ENCODE peak calls at places on chromosomes 12 and 14, in eight cellular contexts. H is A549, X is mammary epithelial cell, Q is GM23338, A is H9, C is HCT116, J is IMR-90, O is K562. D is an unnamed sample.

GRCh38 chr14:105146976-105147700 is 21.4 kb downstream of the JAG2 start:
- DNase-seq in H (no peak), X (no peak), Q (no peak), A (peak), C (no peak), J (no peak), O (no peak), D (no peak)

GRCh38 chr14:86574026-86574777 is 1044.3 kb downstream of the FLRT2 start:
- DNase-seq in H (no peak), X (no peak), Q (no peak), A (no peak), C (no peak), J (peak), O (no peak), D (no peak)

GRCh38 chr14:88210426-88210825 is 112.6 kb downstream of the KCNK10 start:
- DNase-seq in H (no peak), X (no peak), Q (no peak), A (no peak), C (no peak), J (no peak), O (no peak), D (no peak)

GRCh38 chr12:69476276-69477017 is 6.3 kb downstream of the FRS2 start:
- DNase-seq in H (no peak), X (no peak), Q (no peak), A (no peak), C (no peak), J (no peak), O (no peak), D (no peak)

GRCh38 chr12:116299548-116300150 is 22.2 kb upstream of the MED13L start:
- DNase-seq in H (no peak), X (no peak), Q (no peak), A (no peak), C (no peak), J (peak), O (no peak), D (no peak)

GRCh38 chr12:33296529-33296928 is 143.1 kb downstream of the SYT10 start:
- DNase-seq in H (no peak), X (no peak), Q (peak), A (peak), C (no peak), J (no peak), O (no peak), D (no peak)

GRCh38 chr12:123150273-123150803 is 552 bp downstream of the PITPNM2 start:
- DNase-seq in H (peak), X (no peak), Q (peak), A (no peak), C (no peak), J (no peak), O (peak), D (no peak)

GRCh38 chr12:103773109-103773905 is 67.7 kb downstream of the NT5DC3 start:
- DNase-seq in H (no peak), X (no peak), Q (no peak), A (no peak), C (no peak), J (peak), O (no peak), D (no peak)

GRCh38 chr14:60349663-60350365 is 100.8 kb downstream of the PPM1A start:
- DNase-seq in H (peak), X (peak), Q (peak), A (peak), C (peak), J (peak), O (peak), D (peak)

GRCh38 chr12:114636723-114637480 is 47.1 kb downstream of the TBX3 start:
- DNase-seq in H (peak), X (peak), Q (peak), A (peak), C (no peak), J (peak), O (no peak), D (no peak)

GRCh38 chr14:50999726-51000125 is 55.4 kb upstream of the PYGL start:
- DNase-seq in H (peak), X (peak), Q (no peak), A (no peak), C (no peak), J (no peak), O (no peak), D (no peak)

GRCh38 chr12:94706250-94706661 is 55.9 kb upstream of the TMCC3 start:
- DNase-seq in H (no peak), X (peak), Q (no peak), A (no peak), C (no peak), J (no peak), O (no peak), D (no peak)

GRCh38 chr12:92144045-92144630 is 1.5 kb downstream of the BTG1 start:
- DNase-seq in H (peak), X (peak), Q (peak), A (peak), C (peak), J (peak), O (peak), D (peak)

GRCh38 chr14:68757618-68758081 is 35.2 kb downstream of the ZFP36L1 start:
- DNase-seq in H (no peak), X (no peak), Q (no peak), A (no peak), C (no peak), J (peak), O (peak), D (no peak)

GRCh38 chr12:113582521-113583218 is 111.0 kb upstream of the LHX5 start:
- DNase-seq in H (no peak), X (no peak), Q (no peak), A (no peak), C (no peak), J (no peak), O (peak), D (no peak)

GRCh38 chr14:67589212-67589770 is 10.8 kb downstream of the PIGH start:
- DNase-seq in H (no peak), X (no peak), Q (no peak), A (no peak), C (no peak), J (no peak), O (no peak), D (no peak)

GRCh38 chr14:24443053-24443683 is 592 bp upstream of the SDR39U1 start:
- DNase-seq in H (no peak), X (no peak), Q (no peak), A (no peak), C (no peak), J (no peak), O (no peak), D (no peak)

GRCh38 chr12:31386364-31386777 is 60.4 kb upstream of the SINHCAF start:
- DNase-seq in H (no peak), X (no peak), Q (peak), A (peak), C (no peak), J (no peak), O (no peak), D (no peak)

GRCh38 chr12:96878704-96879103 is 28.4 kb upstream of the NEDD1 start:
- DNase-seq in H (no peak), X (no peak), Q (no peak), A (no peak), C (no peak), J (peak), O (no peak), D (no peak)

GRCh38 chr12:40921563-40922163 is 229.4 kb downstream of the CNTN1 start:
- DNase-seq in H (peak), X (no peak), Q (peak), A (no peak), C (peak), J (peak), O (peak), D (peak)

GRCh38 chr12:68611094-68611818 is 557 bp downstream of the RAP1B start:
- DNase-seq in H (peak), X (peak), Q (peak), A (peak), C (no peak), J (peak), O (peak), D (peak)

GRCh38 chr14:50354527-50354926 is 42.2 kb downstream of the CDKL1 start:
- DNase-seq in H (no peak), X (no peak), Q (no peak), A (no peak), C (no peak), J (peak), O (no peak), D (no peak)

GRCh38 chr12:1473418-1473817 is 121.0 kb downstream of the FBXL14 start:
- DNase-seq in H (no peak), X (peak), Q (no peak), A (no peak), C (no peak), J (no peak), O (no peak), D (no peak)

GRCh38 chr14:69812725-69813124 is 15.7 kb upstream of the SLC10A1 start:
- DNase-seq in H (peak), X (no peak), Q (no peak), A (no peak), C (no peak), J (no peak), O (no peak), D (peak)

DNA sequence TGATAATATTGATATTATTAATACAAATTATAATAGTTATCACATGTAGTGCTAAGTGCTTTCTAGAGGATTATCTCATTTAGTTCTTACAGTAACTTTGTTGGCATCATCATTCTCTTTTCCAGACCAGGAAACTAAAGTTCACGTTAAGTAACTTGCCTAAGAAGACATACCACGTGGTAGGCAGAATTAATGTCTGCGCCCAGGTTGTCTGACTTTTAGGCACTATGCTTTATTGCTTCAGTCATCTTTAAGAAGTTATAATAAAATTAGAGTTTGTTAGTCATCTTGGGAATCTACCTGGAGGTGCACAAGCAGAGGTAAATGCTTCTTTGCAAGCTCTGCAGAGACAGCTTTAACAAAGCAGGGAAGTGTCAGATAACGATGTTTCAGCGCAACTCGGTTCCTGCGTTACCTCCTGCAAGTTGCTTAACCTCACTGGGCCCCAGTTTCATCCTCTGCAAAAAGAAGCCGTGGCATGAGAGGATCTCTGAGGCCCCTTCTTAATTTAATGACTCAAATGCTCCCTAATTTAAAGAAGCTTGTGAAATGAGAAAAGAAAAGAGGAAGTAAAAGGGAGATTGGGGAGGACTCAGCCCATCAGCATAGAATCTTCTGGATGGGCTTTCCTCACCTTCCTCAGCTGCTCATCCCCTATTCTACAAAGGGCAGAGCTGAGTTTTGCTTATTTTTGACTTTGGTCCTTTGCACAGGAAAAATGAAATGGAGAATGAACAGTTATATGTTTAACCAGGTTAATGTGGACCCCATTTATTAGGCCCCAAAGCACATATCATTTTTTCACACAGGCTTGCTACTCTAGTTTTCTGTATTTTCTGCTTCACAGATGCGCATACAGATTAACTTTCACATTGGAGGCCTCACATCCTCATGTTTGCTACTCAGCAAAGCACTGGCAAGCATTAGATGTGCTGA is 5.3 kb downstream of the ARHGDIB start:
- DNase-seq in H (no peak), X (no peak), Q (no peak), A (no peak), C (no peak), J (no peak), O (no peak), D (peak)
- H3K4me2 ChIP-seq in H (no peak), X (no peak), Q (no peak), A (no peak), C (no peak), J (no peak), O (no peak), D (peak)

GRCh38 chr12:53222170-53223005 is 9.6 kb downstream of the RARG start:
- DNase-seq in H (no peak), X (no peak), Q (peak), A (no peak), C (no peak), J (no peak), O (no peak), D (no peak)

GRCh38 chr12:53223391-53224267 is 8.4 kb downstream of the RARG start:
- DNase-seq in H (no peak), X (peak), Q (peak), A (peak), C (no peak), J (peak), O (no peak), D (no peak)

GRCh38 chr12:53224268-53224896 is 7.6 kb downstream of the RARG start:
- DNase-seq in H (peak), X (peak), Q (peak), A (peak), C (no peak), J (no peak), O (peak), D (no peak)

GRCh38 chr12:53221203-53222076 is 10.6 kb downstream of the RARG start:
- DNase-seq in H (peak), X (peak), Q (peak), A (peak), C (no peak), J (peak), O (peak), D (peak)

GRCh38 chr12:53223006-53223305 is 9.1 kb downstream of the RARG start:
- DNase-seq in H (no peak), X (no peak), Q (peak), A (no peak), C (no peak), J (no peak), O (no peak), D (no peak)
- H3K4me2 ChIP-seq in H (peak), X (peak), Q (peak), A (no peak), C (peak), J (peak), O (no peak), D (no peak)

GRCh38 chr14:61751475-61751989 is 10.7 kb upstream of the SNAPC1 start:
- DNase-seq in H (no peak), X (no peak), Q (no peak), A (no peak), C (no peak), J (no peak), O (no peak), D (peak)

GRCh38 chr14:61749867-61750266 is 12.4 kb upstream of the SNAPC1 start:
- DNase-seq in H (peak), X (no peak), Q (peak), A (no peak), C (no peak), J (no peak), O (no peak), D (peak)

GRCh38 chr14:61749264-61749663 is 13.0 kb upstream of the SNAPC1 start:
- DNase-seq in H (peak), X (no peak), Q (no peak), A (no peak), C (no peak), J (peak), O (no peak), D (peak)

GRCh38 chr14:61752626-61753025 is 9.6 kb upstream of the SNAPC1 start:
- DNase-seq in H (no peak), X (no peak), Q (no peak), A (no peak), C (no peak), J (peak), O (no peak), D (peak)

DNA sequence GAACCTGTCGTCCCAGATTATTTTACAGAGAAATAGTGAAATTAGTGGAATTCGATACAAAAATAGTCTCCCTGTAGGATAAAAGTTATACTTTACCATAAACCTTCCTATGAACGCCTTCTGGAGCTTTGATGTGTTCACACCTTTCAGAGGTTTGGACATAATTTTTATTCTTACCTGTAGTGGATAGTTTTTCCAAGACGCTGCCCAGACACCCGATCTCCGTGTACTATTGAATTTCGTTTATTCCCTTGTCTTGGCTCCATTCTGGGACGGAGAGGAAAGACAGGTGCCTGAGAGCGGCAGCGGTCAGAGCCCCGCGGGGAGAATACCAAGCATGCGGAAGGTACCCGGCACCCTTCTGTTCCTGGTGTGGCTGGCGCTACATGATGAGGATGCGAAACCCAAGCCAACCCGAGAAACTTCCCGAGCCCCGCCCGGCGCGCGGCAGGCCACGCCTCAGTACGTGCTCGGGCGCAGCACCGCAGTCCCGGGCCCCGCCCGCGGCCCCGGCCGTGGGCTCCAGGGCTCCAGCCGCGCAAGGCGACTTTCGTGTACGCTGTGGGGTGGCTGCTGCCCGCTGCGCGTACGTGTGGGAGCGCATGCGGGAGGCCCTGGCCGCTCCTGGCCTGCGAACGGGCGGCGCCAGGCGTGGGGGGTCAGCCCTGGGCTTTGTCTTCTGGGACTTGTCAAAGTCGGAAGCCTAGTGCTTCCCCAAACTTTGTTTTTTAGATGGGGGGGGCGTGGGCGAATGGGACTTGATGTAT is 11.3 kb upstream of the SNAPC1 start:
- DNase-seq in H (peak), X (peak), Q (peak), A (peak), C (peak), J (peak), O (peak), D (peak)
- H3K4me2 ChIP-seq in H (peak), X (peak), Q (peak), A (peak), C (peak), J (peak), O (peak), D (peak)

DNA sequence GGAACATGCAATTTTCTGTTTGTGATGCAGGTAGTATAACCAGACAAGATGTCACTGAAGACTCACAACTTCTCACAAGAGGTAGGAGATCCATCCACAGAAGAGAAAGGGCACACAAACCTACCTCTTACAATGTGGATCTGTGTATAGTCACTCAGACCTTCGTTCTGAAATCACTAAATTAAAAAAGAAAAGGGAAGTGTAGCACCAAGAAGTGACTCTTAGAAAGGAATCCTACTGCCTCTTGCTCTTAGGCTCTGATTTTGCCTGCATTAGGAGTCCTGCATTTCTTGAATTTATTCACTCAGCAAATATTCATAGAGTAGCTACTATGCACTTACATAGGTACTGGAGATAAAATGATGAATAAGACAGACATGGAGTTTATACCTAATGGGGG is 347.6 kb downstream of the BMP4 start:
- DNase-seq in H (no peak), X (no peak), Q (no peak), A (no peak), C (no peak), J (no peak), O (no peak), D (peak)
- H3K4me2 ChIP-seq in H (peak), X (no peak), Q (no peak), A (no peak), C (peak), J (no peak), O (no peak), D (no peak)

DNA sequence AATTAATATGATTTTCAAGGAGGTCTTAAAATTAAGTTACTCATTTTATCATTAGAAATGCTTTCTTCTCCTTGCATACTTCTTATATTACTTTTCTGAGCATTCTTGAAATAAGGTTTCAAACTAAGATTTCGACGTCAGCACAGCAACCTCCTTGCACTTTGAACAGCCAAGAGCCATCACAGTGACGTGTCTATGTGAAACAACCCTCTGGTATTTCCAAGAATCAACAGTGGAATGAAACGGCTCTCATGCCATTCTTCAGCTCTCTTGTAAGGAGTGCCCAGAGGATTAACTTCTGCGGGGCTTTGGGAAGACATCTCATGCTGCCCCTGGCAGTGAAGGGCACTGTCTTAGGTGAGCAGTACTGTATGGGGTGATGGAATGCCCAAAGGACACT is 109.2 kb downstream of the EFCAB11 start:
- DNase-seq in H (peak), X (no peak), Q (no peak), A (no peak), C (no peak), J (peak), O (no peak), D (no peak)
- H3K4me2 ChIP-seq in H (peak), X (no peak), Q (no peak), A (no peak), C (no peak), J (peak), O (no peak), D (no peak)

GRCh38 chr14:31092160-31092708 is 66.1 kb upstream of the STRN3 start:
- DNase-seq in H (no peak), X (no peak), Q (no peak), A (no peak), C (no peak), J (no peak), O (no peak), D (no peak)

GRCh38 chr14:31090872-31091764 is 64.9 kb upstream of the STRN3 start:
- DNase-seq in H (peak), X (peak), Q (no peak), A (no peak), C (no peak), J (peak), O (no peak), D (no peak)

GRCh38 chr14:31096255-31096654 is 70.1 kb upstream of the STRN3 start:
- DNase-seq in H (no peak), X (peak), Q (no peak), A (no peak), C (no peak), J (peak), O (no peak), D (no peak)

DNA sequence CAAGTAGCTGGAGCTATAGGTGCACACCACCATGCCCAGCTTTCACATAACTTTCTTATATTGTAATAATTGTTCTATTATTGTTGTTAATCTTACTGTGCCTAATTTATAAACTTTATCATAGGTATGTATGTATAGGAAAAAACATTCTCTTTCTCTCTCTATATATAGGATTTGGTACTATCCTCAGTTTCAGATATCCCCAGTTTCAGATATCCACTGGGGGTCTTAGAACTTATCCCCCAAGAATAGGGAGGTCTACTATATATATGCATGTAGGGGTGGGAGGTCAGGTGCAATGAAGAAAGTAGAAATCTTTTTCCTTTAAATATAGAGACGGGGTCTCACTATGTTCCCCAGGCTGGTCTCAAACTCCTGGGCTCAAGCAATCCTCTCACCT is 70.9 kb upstream of the STRN3 start:
- DNase-seq in H (no peak), X (no peak), Q (no peak), A (no peak), C (no peak), J (no peak), O (no peak), D (no peak)
- H3K4me2 ChIP-seq in H (no peak), X (no peak), Q (no peak), A (no peak), C (no peak), J (no peak), O (no peak), D (no peak)

GRCh38 chr12:121693155-121693554 is 19.4 kb upstream of the TMEM120B start:
- DNase-seq in H (no peak), X (no peak), Q (no peak), A (no peak), C (no peak), J (no peak), O (no peak), D (no peak)

GRCh38 chr12:121688966-121689365 is 19.5 kb upstream of the MORN3 start:
- DNase-seq in H (no peak), X (no peak), Q (no peak), A (no peak), C (no peak), J (no peak), O (no peak), D (no peak)

GRCh38 chr12:121689430-121689829 is 20.0 kb upstream of the MORN3 start:
- DNase-seq in H (no peak), X (no peak), Q (no peak), A (no peak), C (no peak), J (no peak), O (no peak), D (no peak)
- H3K4me2 ChIP-seq in H (no peak), X (no peak), Q (no peak), A (no peak), C (no peak), J (no peak), O (no peak), D (no peak)